ENCODE peak calls at places on chromosomes 3 and 15, in seven cellular contexts. G is thoracic aorta; S is lower lobe of right lung; W is CD8-positive, alpha-beta T cell; B is Peyer's patch; N is fibroblast of mammary gland; O is uterus. H is an unnamed sample.

GRCh38 chr3:100627491-100627890 is 18.1 kb downstream of the ADGRG7 start:
- DNase-seq in G (no peak), S (no peak), W (no peak), B (no peak), N (no peak), O (no peak), H (no peak)

GRCh38 chr3:196992461-196993065 is 23.9 kb upstream of the PIGZ start:
- DNase-seq in G (no peak), S (no peak), W (no peak), B (peak), N (no peak), O (no peak), H (no peak)

GRCh38 chr3:32841875-32842505 is 24.2 kb downstream of the TRIM71 start:
- DNase-seq in G (no peak), S (no peak), W (no peak), B (no peak), N (peak), O (no peak), H (no peak)

GRCh38 chr3:136311256-136311655 is 61.1 kb downstream of the PCCB start:
- DNase-seq in G (no peak), S (no peak), W (no peak), B (no peak), N (no peak), O (no peak), H (no peak)

GRCh38 chr15:57600197-57600596 is 8.5 kb downstream of the MYZAP start:
- DNase-seq in G (no peak), S (no peak), W (no peak), B (no peak), N (no peak), O (no peak), H (no peak)

GRCh38 chr15:41810651-41811431 is 17.1 kb upstream of the JMJD7 start:
- DNase-seq in G (no peak), S (no peak), W (no peak), B (no peak), N (no peak), O (no peak), H (no peak)

GRCh38 chr15:65097651-65098263 is 17.2 kb downstream of the UBAP1L start:
- DNase-seq in G (no peak), S (no peak), W (no peak), B (no peak), N (no peak), O (no peak), H (no peak)

GRCh38 chr15:74173545-74174215 is at the start of gene ISLR:
- DNase-seq in G (no peak), S (peak), W (no peak), B (peak), N (peak), O (peak), H (no peak)

GRCh38 chr15:57440799-57441198 is 64.5 kb downstream of the CGNL1 start:
- DNase-seq in G (no peak), S (no peak), W (no peak), B (no peak), N (peak), O (no peak), H (no peak)

GRCh38 chr3:144324061-144324460 is 352.4 kb downstream of the DIPK2A start:
- DNase-seq in G (no peak), S (no peak), W (no peak), B (no peak), N (no peak), O (no peak), H (peak)

GRCh38 chr3:27360113-27361078 is 8.8 kb downstream of the NEK10 start:
- DNase-seq in G (no peak), S (no peak), W (no peak), B (no peak), N (peak), O (no peak), H (peak)

GRCh38 chr15:55661431-55661830 is 73.3 kb upstream of the PYGO1 start:
- DNase-seq in G (no peak), S (no peak), W (no peak), B (no peak), N (no peak), O (no peak), H (no peak)

GRCh38 chr3:108125550-108126071 is 34.8 kb upstream of the CD47 start:
- DNase-seq in G (no peak), S (no peak), W (peak), B (no peak), N (no peak), O (no peak), H (no peak)

GRCh38 chr15:51198701-51199253 is 104.1 kb upstream of the TNFAIP8L3 start:
- DNase-seq in G (no peak), S (no peak), W (no peak), B (no peak), N (peak), O (no peak), H (no peak)

GRCh38 chr15:80977627-80978036 is 12.0 kb downstream of the MESD start:
- DNase-seq in G (no peak), S (peak), W (peak), B (peak), N (peak), O (peak), H (peak)

GRCh38 chr15:92383528-92384326 is 10.0 kb upstream of the ST8SIA2 start:
- DNase-seq in G (no peak), S (no peak), W (no peak), B (no peak), N (peak), O (no peak), H (no peak)

GRCh38 chr3:104878395-104878794 is 488.3 kb upstream of the ALCAM start:
- DNase-seq in G (no peak), S (no peak), W (no peak), B (no peak), N (peak), O (no peak), H (no peak)

GRCh38 chr3:41188291-41188690 is 11.0 kb upstream of the CTNNB1 start:
- DNase-seq in G (no peak), S (no peak), W (no peak), B (no peak), N (no peak), O (no peak), H (no peak)

GRCh38 chr15:42716125-42716524 is 20.8 kb downstream of the CDAN1 start:
- DNase-seq in G (no peak), S (no peak), W (no peak), B (no peak), N (no peak), O (no peak), H (no peak)

GRCh38 chr15:74958320-74958907 is 1.8 kb upstream of the RPP25 start:
- DNase-seq in G (peak), S (peak), W (no peak), B (peak), N (peak), O (no peak), H (peak)

GRCh38 chr3:195102609-195103467 is 168.1 kb downstream of the XXYLT1 start:
- DNase-seq in G (no peak), S (no peak), W (no peak), B (no peak), N (peak), O (peak), H (no peak)

GRCh38 chr3:140117111-140117526 is 182.1 kb downstream of the CLSTN2 start:
- DNase-seq in G (no peak), S (no peak), W (no peak), B (no peak), N (no peak), O (no peak), H (peak)

GRCh38 chr3:128278130-128278529 is 124.8 kb downstream of the EEFSEC start:
- DNase-seq in G (no peak), S (no peak), W (no peak), B (no peak), N (no peak), O (no peak), H (no peak)

GRCh38 chr3:6989608-6990291 is 128.8 kb downstream of the GRM7 start:
- DNase-seq in G (no peak), S (no peak), W (no peak), B (no peak), N (no peak), O (no peak), H (no peak)

GRCh38 chr3:6994081-6994668 is 133.3 kb downstream of the GRM7 start:
- DNase-seq in G (no peak), S (no peak), W (no peak), B (no peak), N (no peak), O (no peak), H (no peak)
- TF ChIP-seq CTCF in G (no peak), S (peak), W (no peak), B (no peak), N (no peak), O (no peak), H (no peak)

GRCh38 chr15:40543631-40544294 is 21.1 kb downstream of the CCDC32 start:
- DNase-seq in G (no peak), S (no peak), W (no peak), B (no peak), N (no peak), O (no peak), H (no peak)

GRCh38 chr15:40550381-40551037 is 14.3 kb downstream of the CCDC32 start:
- DNase-seq in G (no peak), S (no peak), W (no peak), B (no peak), N (no peak), O (no peak), H (no peak)

GRCh38 chr15:40543082-40543481 is 21.8 kb downstream of the CCDC32 start:
- DNase-seq in G (no peak), S (no peak), W (no peak), B (no peak), N (no peak), O (no peak), H (no peak)

GRCh38 chr15:40549894-40550293 is 14.9 kb downstream of the CCDC32 start:
- DNase-seq in G (no peak), S (no peak), W (no peak), B (no peak), N (no peak), O (no peak), H (peak)

DNA sequence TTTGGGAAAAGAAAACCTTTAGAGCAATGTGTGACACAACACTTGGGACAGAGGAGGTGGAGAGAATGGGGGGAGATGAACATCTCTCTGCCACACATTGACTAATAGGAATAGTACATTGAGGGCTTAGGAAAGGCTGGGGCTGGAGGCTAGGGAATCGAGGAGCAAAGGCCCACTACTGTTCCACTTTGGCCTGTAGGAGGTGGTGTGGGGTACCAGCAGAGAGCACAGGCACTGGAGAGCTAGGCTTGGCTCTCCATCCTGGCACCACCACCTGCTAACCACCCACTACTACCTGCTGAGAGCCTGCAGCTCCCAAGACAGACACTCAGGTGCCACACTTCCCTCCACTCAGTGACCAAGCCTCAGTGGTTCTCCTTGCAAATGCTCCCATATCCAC is 19.4 kb downstream of the CCDC32 start:
- DNase-seq in G (no peak), S (no peak), W (no peak), B (no peak), N (no peak), O (no peak), H (no peak)
- TF ChIP-seq CTCF in G (no peak), S (no peak), W (no peak), B (no peak), N (no peak), O (no peak), H (no peak)

GRCh38 chr15:49215768-49216739 is 46.0 kb downstream of the GALK2 start:
- DNase-seq in G (no peak), S (peak), W (no peak), B (no peak), N (no peak), O (no peak), H (no peak)
- TF ChIP-seq CTCF in G (no peak), S (peak), W (no peak), B (no peak), N (no peak), O (no peak), H (no peak)

GRCh38 chr15:93974804-93975481 is 256.4 kb upstream of the MCTP2 start:
- DNase-seq in G (no peak), S (no peak), W (no peak), B (no peak), N (peak), O (no peak), H (peak)
- TF ChIP-seq CTCF in G (no peak), S (peak), W (no peak), B (no peak), N (peak), O (peak), H (peak)

DNA sequence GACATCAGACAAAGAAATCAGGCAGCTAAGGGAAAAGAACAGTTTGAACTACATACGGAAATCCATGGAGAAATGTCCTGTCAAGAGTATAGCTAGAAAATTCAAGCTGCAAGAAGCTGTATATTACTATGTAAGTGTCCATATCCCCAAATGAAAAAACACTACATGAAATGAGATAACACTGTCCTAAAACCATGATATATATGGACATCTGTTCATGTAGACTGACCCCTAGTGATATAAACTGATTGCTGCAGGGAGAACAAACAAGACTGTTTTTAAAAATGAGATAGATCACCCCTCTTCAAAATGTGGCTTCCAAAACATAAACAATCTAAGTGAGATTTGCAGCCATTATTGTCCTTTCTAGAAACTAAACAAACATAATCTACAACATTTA is 985.6 kb downstream of the EPHA3 start:
- DNase-seq in G (no peak), S (no peak), W (no peak), B (no peak), N (peak), O (no peak), H (no peak)
- TF ChIP-seq CTCF in G (no peak), S (peak), W (no peak), B (peak), N (peak), O (no peak), H (peak)

DNA sequence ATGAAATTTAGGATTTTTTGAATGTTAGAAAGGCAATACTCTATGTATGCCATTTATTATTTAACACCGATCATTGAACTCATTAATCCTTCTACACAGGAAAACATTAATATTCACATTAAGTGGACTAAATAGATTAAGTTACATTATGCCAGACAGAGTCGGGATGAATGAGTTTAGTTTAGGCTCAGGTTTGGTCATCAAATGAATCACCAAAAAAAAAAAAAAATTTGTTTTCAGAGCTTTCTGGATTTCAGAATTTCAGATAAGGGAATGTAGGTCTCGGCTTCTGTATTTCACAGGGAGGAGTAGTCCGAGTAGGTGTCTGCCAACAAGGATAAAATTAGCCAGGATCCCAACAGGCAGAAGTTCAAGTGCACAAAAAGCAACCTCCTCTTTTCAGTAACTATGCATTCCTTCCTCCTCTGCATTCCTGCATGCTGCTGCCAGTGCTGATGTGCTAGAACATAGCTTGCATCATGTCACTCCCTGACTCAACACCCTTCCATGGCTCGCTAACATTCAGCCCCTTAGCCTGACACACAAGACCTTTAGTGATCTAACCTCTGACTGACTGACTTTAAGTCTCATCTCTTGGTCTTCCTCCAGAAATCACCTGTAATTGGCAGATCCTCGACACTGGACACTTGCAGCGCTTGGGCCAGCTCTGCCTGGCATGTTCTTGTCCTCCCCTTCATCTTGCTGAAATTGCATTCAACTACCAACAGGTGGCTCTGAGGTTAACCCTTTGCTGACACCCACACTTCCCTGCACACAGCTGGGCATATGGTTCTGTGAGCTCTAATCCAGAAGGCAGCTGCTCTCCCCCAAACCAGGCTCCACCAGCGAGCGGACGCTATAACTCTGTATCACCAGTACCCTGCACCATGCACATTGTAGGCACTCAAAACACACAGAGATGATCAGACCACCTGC is 145.4 kb upstream of the PROK2 start:
- DNase-seq in G (no peak), S (no peak), W (no peak), B (no peak), N (peak), O (peak), H (peak)
- TF ChIP-seq CTCF in G (no peak), S (no peak), W (no peak), B (peak), N (peak), O (no peak), H (peak)

GRCh38 chr3:186772281-186772885 is 11.0 kb upstream of the EIF4A2 start:
- DNase-seq in G (no peak), S (no peak), W (no peak), B (no peak), N (no peak), O (no peak), H (no peak)

GRCh38 chr3:186775999-186776398 is 7.4 kb upstream of the EIF4A2 start:
- DNase-seq in G (no peak), S (no peak), W (no peak), B (no peak), N (no peak), O (no peak), H (no peak)

GRCh38 chr3:186772886-186773417 is 10.4 kb upstream of the EIF4A2 start:
- DNase-seq in G (no peak), S (peak), W (peak), B (peak), N (no peak), O (peak), H (no peak)
- TF ChIP-seq CTCF in G (no peak), S (no peak), W (no peak), B (no peak), N (no peak), O (no peak), H (no peak)

GRCh38 chr3:64666171-64666581 is 21.6 kb downstream of the ADAMTS9 start:
- DNase-seq in G (no peak), S (no peak), W (no peak), B (no peak), N (no peak), O (no peak), H (peak)

GRCh38 chr3:64668582-64669510 is 19.0 kb downstream of the ADAMTS9 start:
- DNase-seq in G (no peak), S (no peak), W (no peak), B (no peak), N (no peak), O (no peak), H (no peak)

GRCh38 chr3:64667138-64667537 is 20.7 kb downstream of the ADAMTS9 start:
- DNase-seq in G (no peak), S (no peak), W (no peak), B (no peak), N (peak), O (no peak), H (no peak)

GRCh38 chr3:64664397-64664796 is 23.4 kb downstream of the ADAMTS9 start:
- DNase-seq in G (no peak), S (no peak), W (no peak), B (no peak), N (no peak), O (no peak), H (no peak)

GRCh38 chr3:64667887-64668581 is 19.8 kb downstream of the ADAMTS9 start:
- DNase-seq in G (no peak), S (peak), W (no peak), B (no peak), N (no peak), O (no peak), H (no peak)
- TF ChIP-seq CTCF in G (no peak), S (no peak), W (no peak), B (no peak), N (no peak), O (no peak), H (no peak)

DNA sequence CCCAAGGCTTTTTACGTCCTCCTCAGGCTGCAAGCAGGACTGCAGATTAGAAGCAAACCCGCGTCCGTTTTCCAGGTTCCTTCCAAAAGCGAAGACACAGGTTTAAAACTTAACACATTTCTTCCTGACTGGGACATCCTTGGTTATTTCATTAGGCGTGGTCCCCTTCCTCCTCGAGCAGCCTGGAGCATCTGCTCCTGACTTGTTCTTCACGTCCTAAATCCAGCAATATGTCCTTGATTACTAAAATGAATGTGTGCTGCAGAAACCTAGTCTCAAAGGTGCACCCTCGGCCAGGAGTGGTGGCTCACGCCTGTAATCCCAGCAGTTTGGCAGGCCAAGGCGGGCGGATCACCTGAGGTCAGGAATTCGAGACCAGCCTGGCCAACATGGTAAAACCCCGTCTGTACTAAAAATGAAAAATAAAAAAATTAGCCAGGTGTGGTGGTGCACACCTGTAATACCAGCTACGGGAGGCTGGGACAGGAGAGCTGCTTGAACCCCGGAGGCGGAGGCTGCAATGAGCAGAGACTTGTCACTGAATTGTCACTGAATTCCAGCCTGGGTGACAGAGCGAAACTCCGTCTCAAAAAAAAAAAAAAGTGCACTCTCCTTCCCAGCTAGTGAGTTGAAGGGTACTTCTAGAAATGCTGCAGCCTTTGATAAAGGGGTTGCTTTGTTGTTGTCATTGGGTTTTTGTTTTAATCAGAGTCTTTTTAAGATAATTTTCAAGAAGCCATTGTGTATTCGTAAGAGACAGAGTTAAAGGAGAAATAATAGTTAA is 853 bp upstream of the LRIG1 start:
- DNase-seq in G (no peak), S (no peak), W (no peak), B (no peak), N (no peak), O (peak), H (no peak)
- TF ChIP-seq CTCF in G (peak), S (no peak), W (no peak), B (no peak), N (peak), O (no peak), H (no peak)

H was measured in Caco-2.